ENCODE peak calls at places on chromosomes 13 and 19, in four cellular contexts. B is K562, U is GM12878, X is sigmoid colon. V is an unnamed sample.

GRCh38 chr19:6536138-6536671 is 5.4 kb downstream of the TNFSF9 start:
- DNase-seq in X (no peak), U (peak; percentile 99), B (peak; percentile 93), V (peak; percentile 77)

GRCh38 chr13:40178130-40178529 is 488.3 kb downstream of the FOXO1 start:
- DNase-seq in X (no peak), B (no peak), U (no peak), V (no peak)

GRCh38 chr13:79530270-79530669 is 49.3 kb downstream of the NDFIP2 start:
- DNase-seq in B (no peak), U (no peak), X (no peak), V (no peak)

GRCh38 chr13:75771818-75772217 is 135.7 kb downstream of the LMO7 start:
- DNase-seq in B (no peak), X (no peak), U (no peak), V (no peak)

GRCh38 chr19:35977446-35978222 is 17.4 kb upstream of the SDHAF1 start:
- DNase-seq in X (no peak), B (peak; percentile 78), U (no peak), V (no peak)

GRCh38 chr13:79642596-79642995 is 161.6 kb downstream of the NDFIP2 start:
- DNase-seq in B (no peak), X (no peak), U (no peak), V (no peak)

GRCh38 chr19:33468361-33469170 is 53.0 kb downstream of the PEPD start:
- DNase-seq in U (no peak), X (no peak), B (no peak), V (no peak)

GRCh38 chr13:44274838-44275237 is 98.8 kb upstream of the SERP2 start:
- DNase-seq in X (no peak), U (no peak), B (no peak), V (no peak)

GRCh38 chr19:679418-680286 is 3.5 kb downstream of the FSTL3 start:
- DNase-seq in B (peak; percentile 68), X (peak; percentile 93), U (no peak), V (peak; percentile 86)

GRCh38 chr13:42832341-42833153 is 51.2 kb downstream of the FAM216B start:
- DNase-seq in X (no peak), B (no peak), U (no peak), V (no peak)

GRCh38 chr19:19579533-19580361 is 38.7 kb downstream of the PBX4 start:
- DNase-seq in U (no peak), X (no peak), B (no peak), V (no peak)

GRCh38 chr13:36154567-36155231 is 23.5 kb upstream of the DCLK1 start:
- DNase-seq in B (no peak), X (no peak), U (no peak), V (no peak)

GRCh38 chr13:87680298-87680697 is 9.1 kb downstream of the SLITRK5 start:
- DNase-seq in X (no peak), B (no peak), U (no peak), V (no peak)

GRCh38 chr19:51887522-51888498 is at the start of gene ZNF577:
- DNase-seq in X (peak; percentile 94), B (no peak), U (no peak), V (peak; percentile 92)

GRCh38 chr19:11324079-11324661 is 15.3 kb downstream of the RAB3D start:
- DNase-seq in X (peak; percentile 92), B (no peak), U (peak; percentile 71), V (peak; percentile 90)

GRCh38 chr19:46860846-46861690 is at the start of gene ARHGAP35:
- DNase-seq in B (peak; percentile 88), X (no peak), U (no peak), V (peak; percentile 79)

GRCh38 chr19:46859637-46860124 is 1.1 kb upstream of the ARHGAP35 start:
- DNase-seq in B (peak; percentile 43), U (no peak), X (peak; percentile 94), V (peak; percentile 95)

GRCh38 chr19:46862504-46862835 is 1.7 kb downstream of the ARHGAP35 start:
- DNase-seq in X (peak; percentile 48), U (no peak), B (peak; percentile 15), V (peak; percentile 37)

GRCh38 chr19:46861691-46862503 is 1.1 kb downstream of the ARHGAP35 start:
- DNase-seq in B (peak; percentile 18), X (peak; percentile 70), U (no peak), V (peak; percentile 69)

GRCh38 chr19:46860125-46860845 is 512 bp upstream of the ARHGAP35 start:
- DNase-seq in B (peak; percentile 93), X (peak; percentile 100), U (peak; percentile 92), V (peak; percentile 99)
- H3K4me1 ChIP-seq in B (peaks cover 33% of the 10 kb centered on the region), X (peaks cover 54% of the 10 kb centered on the region), U (peaks cover 12% of the 10 kb centered on the region), V (peaks cover 59% of the 10 kb centered on the region)

GRCh38 chr13:113369881-113370280 is 6.0 kb upstream of the GRTP1 start:
- DNase-seq in U (no peak), X (peak; percentile 45), B (no peak), V (no peak)

GRCh38 chr13:113367020-113367560 is 3.2 kb upstream of the GRTP1 start:
- DNase-seq in X (peak; percentile 36), U (no peak), B (no peak), V (no peak)

GRCh38 chr13:113369189-113369588 is 5.3 kb upstream of the GRTP1 start:
- DNase-seq in B (no peak), U (no peak), X (peak; percentile 50), V (no peak)

GRCh38 chr13:113366031-113366588 is 2.2 kb upstream of the GRTP1 start:
- DNase-seq in U (no peak), B (no peak), X (no peak), V (peak; percentile 71)

DNA sequence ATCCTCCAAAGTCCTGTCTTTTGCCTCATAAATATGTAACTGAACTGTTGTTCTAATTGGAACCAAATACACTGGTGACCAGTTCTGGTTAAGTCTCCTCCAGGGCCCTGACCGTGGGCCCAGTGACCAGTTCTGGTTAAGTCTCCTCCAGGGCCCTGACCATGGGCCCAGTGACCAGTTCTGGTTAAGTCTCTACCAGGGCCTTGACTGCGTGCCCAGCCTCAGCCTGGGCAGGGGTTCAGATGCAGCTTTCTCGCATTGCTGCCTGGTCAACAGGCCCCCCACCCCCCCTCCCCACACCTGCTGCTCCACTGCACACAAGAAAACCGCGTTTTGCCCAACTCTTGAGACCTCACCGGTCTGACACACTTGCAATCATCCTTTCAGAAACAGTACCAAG is 3.8 kb upstream of the GRTP1 start:
- DNase-seq in X (peak; percentile 53), U (no peak), B (no peak), V (no peak)
- TF ChIP-seq EP300 in X (no peak), U (no peak), B (no peak), V (no peak)

DNA sequence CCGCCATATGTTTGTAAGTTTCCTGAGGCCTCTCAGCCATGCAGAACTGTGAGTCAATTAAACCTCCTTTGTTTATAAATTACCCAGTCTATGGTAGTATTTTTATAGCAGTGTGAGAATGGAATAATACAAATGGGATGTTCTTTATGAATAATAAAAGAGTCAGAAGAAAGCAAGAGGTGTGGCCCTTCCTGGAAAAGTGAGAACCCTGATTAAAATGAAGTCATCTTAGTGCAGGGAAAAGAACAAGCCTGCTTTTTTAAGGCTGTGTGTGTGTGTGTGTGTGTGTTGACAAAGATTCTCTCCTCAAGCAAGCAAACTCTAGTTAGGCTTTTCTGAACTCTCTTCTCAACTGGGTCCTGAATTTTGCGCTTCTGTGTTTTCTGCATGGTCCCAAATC is 18.8 kb upstream of the ARGLU1 start:
- DNase-seq in B (no peak), X (no peak), U (no peak), V (no peak)
- TF ChIP-seq CTCF in B (no peak), X (no peak), U (no peak), V (no peak)

GRCh38 chr13:99418663-99419140 is 82.6 kb upstream of the TM9SF2 start:
- DNase-seq in U (no peak), B (no peak), X (no peak), V (peak; percentile 44)

GRCh38 chr13:99421758-99422555 is 79.3 kb upstream of the TM9SF2 start:
- DNase-seq in X (no peak), U (no peak), B (no peak), V (peak; percentile 35)

GRCh38 chr13:99417821-99418662 is 83.2 kb upstream of the TM9SF2 start:
- DNase-seq in B (no peak), X (no peak), U (no peak), V (peak; percentile 57)

GRCh38 chr13:99421271-99421670 is 80.0 kb upstream of the TM9SF2 start:
- DNase-seq in X (no peak), B (no peak), U (no peak), V (peak; percentile 49)

DNA sequence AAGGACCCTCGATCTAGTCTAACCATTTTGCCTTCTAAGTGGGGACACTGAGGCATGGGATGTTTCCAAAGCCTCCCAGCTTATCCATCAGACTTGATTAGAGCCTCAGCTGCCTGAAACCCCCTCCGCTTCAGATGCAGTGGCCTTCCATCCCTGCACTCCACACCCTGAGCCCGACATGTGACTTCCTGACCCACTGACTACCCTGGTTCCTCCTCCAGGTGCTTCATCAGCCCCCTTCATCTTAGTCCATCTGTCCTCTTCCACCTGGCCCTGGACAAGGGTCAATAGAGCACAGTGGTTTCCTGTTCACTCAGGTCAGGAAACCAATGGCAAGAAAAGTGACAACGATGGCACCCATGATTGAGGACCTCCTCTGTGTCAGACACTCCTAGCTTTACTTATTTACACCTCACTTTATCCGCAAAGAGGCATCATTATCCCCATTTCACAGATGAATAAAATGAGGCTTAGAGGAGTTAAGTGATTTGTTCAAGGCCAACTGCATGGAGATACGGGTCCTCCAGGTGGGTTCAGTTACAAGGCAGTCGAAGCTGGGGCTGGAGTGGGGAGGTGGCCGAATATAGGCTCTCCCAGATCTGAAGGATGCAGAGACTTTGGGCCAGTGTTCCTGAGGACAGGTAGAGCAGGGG is 81.6 kb upstream of the TM9SF2 start:
- DNase-seq in U (no peak), B (no peak), X (no peak), V (peak; percentile 36)
- H3K4me1 ChIP-seq in U (peaks cover 59% of the 10 kb centered on the region), B (peaks cover 16% of the 10 kb centered on the region), X (no peaks in the 10 kb centered on the region), V (no peaks in the 10 kb centered on the region)

GRCh38 chr19:56983148-56983547 is 136.6 kb upstream of the USP29 start:
- DNase-seq in U (no peak), X (no peak), B (no peak), V (no peak)
- TF ChIP-seq EP300 in U (no peak), X (no peak), B (no peak), V (no peak)

GRCh38 chr13:30453727-30454126 is 12.0 kb downstream of the HMGB1 start:
- DNase-seq in B (no peak), X (no peak), U (no peak), V (no peak)
- TF ChIP-seq CTCF in B (no peak), X (peak; percentile 7), U (no peak), V (no peak)

GRCh38 chr13:91576590-91576989 is 178.2 kb downstream of the GPC5 start:
- DNase-seq in X (no peak), U (no peak), B (peak; percentile 60), V (no peak)

GRCh38 chr13:91580749-91581148 is 182.3 kb downstream of the GPC5 start:
- DNase-seq in U (no peak), B (no peak), X (no peak), V (no peak)

GRCh38 chr13:91574756-91575155 is 176.3 kb downstream of the GPC5 start:
- DNase-seq in X (no peak), B (no peak), U (no peak), V (no peak)

GRCh38 chr13:91579320-91579719 is 180.9 kb downstream of the GPC5 start:
- DNase-seq in X (no peak), B (no peak), U (no peak), V (no peak)
- H3K4me1 ChIP-seq in X (no peaks in the 10 kb centered on the region), B (no peaks in the 10 kb centered on the region), U (no peaks in the 10 kb centered on the region), V (no peaks in the 10 kb centered on the region)

V was measured in suprapubic skin.